ENCODE peak calls at places on chromosomes 7 and 10, in eight cellular contexts. One of them, this sample, is unnamed.

GRCh38 chr7:36937754-36938551 is 213.7 kb upstream of the AOAH start:
- DNase-seq in A549: no peak
- DNase-seq in lower leg skin: no peak
- DNase-seq in colonic mucosa: no peak
- DNase-seq in hepatocyte: no peak
- DNase-seq in heart right ventricle: no peak
- DNase-seq in neural progenitor cell: no peak
- DNase-seq in mammary epithelial cell: no peak
- DNase-seq in this sample: no peak

GRCh38 chr10:108388716-108389115 is 1224.2 kb upstream of the SORCS1 start:
- DNase-seq in A549: no peak
- DNase-seq in lower leg skin: no peak
- DNase-seq in colonic mucosa: no peak
- DNase-seq in hepatocyte: no peak
- DNase-seq in heart right ventricle: no peak
- DNase-seq in neural progenitor cell: no peak
- DNase-seq in mammary epithelial cell: no peak
- DNase-seq in this sample: no peak

GRCh38 chr10:97463363-97464132 is 17.6 kb downstream of the ZDHHC16 start:
- DNase-seq in A549: peak; percentile 62
- DNase-seq in lower leg skin: peak; percentile 43
- DNase-seq in colonic mucosa: peak; percentile 53
- DNase-seq in hepatocyte: peak; percentile 80
- DNase-seq in heart right ventricle: peak; percentile 44
- DNase-seq in neural progenitor cell: peak; percentile 68
- DNase-seq in mammary epithelial cell: peak; percentile 65
- DNase-seq in this sample: no peak

GRCh38 chr10:49398000-49398861 is 2.3 kb upstream of the DRGX start:
- DNase-seq in A549: peak; percentile 29
- DNase-seq in lower leg skin: no peak
- DNase-seq in colonic mucosa: peak; percentile 49
- DNase-seq in hepatocyte: peak; percentile 76
- DNase-seq in heart right ventricle: peak; percentile 61
- DNase-seq in neural progenitor cell: peak; percentile 88
- DNase-seq in mammary epithelial cell: peak; percentile 57
- DNase-seq in this sample: peak; percentile 86

GRCh38 chr7:135253851-135254815 is 20.5 kb downstream of the STRA8 start:
- DNase-seq in A549: peak; percentile 52
- DNase-seq in lower leg skin: peak; percentile 79
- DNase-seq in colonic mucosa: peak; percentile 46
- DNase-seq in hepatocyte: peak; percentile 32
- DNase-seq in heart right ventricle: peak; percentile 65
- DNase-seq in neural progenitor cell: no peak
- DNase-seq in mammary epithelial cell: peak; percentile 70
- DNase-seq in this sample: no peak

GRCh38 chr10:46556515-46557318 is at the start of gene GPRIN2:
- DNase-seq in A549: no peak
- DNase-seq in lower leg skin: no peak
- DNase-seq in colonic mucosa: peak; percentile 86
- DNase-seq in hepatocyte: peak; percentile 76
- DNase-seq in heart right ventricle: no peak
- DNase-seq in neural progenitor cell: peak; percentile 83
- DNase-seq in mammary epithelial cell: no peak
- DNase-seq in this sample: peak; percentile 87

GRCh38 chr10:56547163-56547562 is 186.1 kb upstream of the ZWINT start:
- DNase-seq in A549: no peak
- DNase-seq in lower leg skin: no peak
- DNase-seq in colonic mucosa: no peak
- DNase-seq in hepatocyte: no peak
- DNase-seq in heart right ventricle: no peak
- DNase-seq in neural progenitor cell: no peak
- DNase-seq in mammary epithelial cell: no peak
- DNase-seq in this sample: no peak

GRCh38 chr7:27883726-27884125 is 143.8 kb downstream of the TAX1BP1 start:
- DNase-seq in A549: no peak
- DNase-seq in lower leg skin: no peak
- DNase-seq in colonic mucosa: no peak
- DNase-seq in hepatocyte: no peak
- DNase-seq in heart right ventricle: no peak
- DNase-seq in neural progenitor cell: no peak
- DNase-seq in mammary epithelial cell: no peak
- DNase-seq in this sample: no peak

GRCh38 chr10:113094114-113094486 is 144.1 kb downstream of the TCF7L2 start:
- DNase-seq in A549: no peak
- DNase-seq in lower leg skin: no peak
- DNase-seq in colonic mucosa: no peak
- DNase-seq in hepatocyte: no peak
- DNase-seq in heart right ventricle: no peak
- DNase-seq in neural progenitor cell: no peak
- DNase-seq in mammary epithelial cell: peak; percentile 60
- DNase-seq in this sample: no peak

GRCh38 chr7:135342887-135343286 is 109.2 kb downstream of the STRA8 start:
- DNase-seq in A549: no peak
- DNase-seq in lower leg skin: no peak
- DNase-seq in colonic mucosa: no peak
- DNase-seq in hepatocyte: no peak
- DNase-seq in heart right ventricle: peak; percentile 77
- DNase-seq in neural progenitor cell: peak; percentile 26
- DNase-seq in mammary epithelial cell: no peak
- DNase-seq in this sample: no peak

GRCh38 chr7:114070246-114070645 is 151.4 kb upstream of the PPP1R3A start:
- DNase-seq in A549: no peak
- DNase-seq in lower leg skin: no peak
- DNase-seq in colonic mucosa: no peak
- DNase-seq in hepatocyte: no peak
- DNase-seq in heart right ventricle: no peak
- DNase-seq in neural progenitor cell: no peak
- DNase-seq in mammary epithelial cell: no peak
- DNase-seq in this sample: no peak

DNA sequence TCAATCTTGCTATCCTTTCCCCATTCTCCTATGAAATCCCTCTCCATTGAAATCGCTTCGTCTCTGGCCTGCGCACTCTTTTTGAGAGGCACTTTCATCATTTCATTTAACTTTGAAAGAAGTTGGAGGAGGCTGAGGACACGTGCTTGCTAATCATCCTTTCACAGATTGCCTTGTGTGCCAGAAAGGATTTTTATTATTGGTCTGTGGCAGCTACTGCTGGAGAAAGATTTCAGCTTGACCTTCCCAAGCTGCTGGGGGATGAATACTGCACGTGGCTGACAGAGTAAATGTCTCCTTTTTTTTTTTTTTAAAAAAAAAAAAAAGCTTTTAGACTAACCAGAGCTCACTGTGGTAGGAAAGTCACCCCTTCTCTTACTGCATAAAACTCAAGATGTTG is 44.2 kb upstream of the KCNIP2 start:
- DNase-seq in A549: no peak
- DNase-seq in lower leg skin: no peak
- DNase-seq in colonic mucosa: no peak
- DNase-seq in hepatocyte: no peak
- DNase-seq in heart right ventricle: no peak
- DNase-seq in neural progenitor cell: no peak
- DNase-seq in mammary epithelial cell: no peak
- DNase-seq in this sample: no peak
- TF ChIP-seq CTCF in A549: no peak
- TF ChIP-seq CTCF in lower leg skin: no peak
- TF ChIP-seq CTCF in colonic mucosa: no peak
- TF ChIP-seq CTCF in hepatocyte: no peak
- TF ChIP-seq CTCF in heart right ventricle: no peak
- TF ChIP-seq CTCF in neural progenitor cell: no peak
- TF ChIP-seq CTCF in mammary epithelial cell: no peak
- TF ChIP-seq CTCF in this sample: no peak

GRCh38 chr7:108525327-108525984 is 479 bp downstream of the PNPLA8 start:
- DNase-seq in A549: peak; percentile 66
- DNase-seq in lower leg skin: no peak
- DNase-seq in colonic mucosa: peak; percentile 84
- DNase-seq in hepatocyte: peak; percentile 85
- DNase-seq in heart right ventricle: no peak
- DNase-seq in neural progenitor cell: peak; percentile 92
- DNase-seq in mammary epithelial cell: peak; percentile 86
- DNase-seq in this sample: no peak

GRCh38 chr7:108525985-108526767 is at the start of gene PNPLA8:
- DNase-seq in A549: peak; percentile 99
- DNase-seq in lower leg skin: peak; percentile 100
- DNase-seq in colonic mucosa: peak; percentile 100
- DNase-seq in hepatocyte: peak; percentile 99
- DNase-seq in heart right ventricle: peak; percentile 100
- DNase-seq in neural progenitor cell: peak; percentile 99
- DNase-seq in mammary epithelial cell: peak; percentile 100
- DNase-seq in this sample: peak; percentile 100

GRCh38 chr7:108526768-108527017 is 758 bp upstream of the PNPLA8 start:
- DNase-seq in A549: no peak
- DNase-seq in lower leg skin: no peak
- DNase-seq in colonic mucosa: no peak
- DNase-seq in hepatocyte: no peak
- DNase-seq in heart right ventricle: no peak
- DNase-seq in neural progenitor cell: no peak
- DNase-seq in mammary epithelial cell: no peak
- DNase-seq in this sample: no peak

GRCh38 chr7:108528183-108528712 is 2.3 kb upstream of the PNPLA8 start:
- DNase-seq in A549: no peak
- DNase-seq in lower leg skin: no peak
- DNase-seq in colonic mucosa: peak; percentile 27
- DNase-seq in hepatocyte: no peak
- DNase-seq in heart right ventricle: no peak
- DNase-seq in neural progenitor cell: no peak
- DNase-seq in mammary epithelial cell: peak; percentile 89
- DNase-seq in this sample: no peak

GRCh38 chr7:108529341-108529740 is 3.4 kb upstream of the PNPLA8 start:
- DNase-seq in A549: no peak
- DNase-seq in lower leg skin: no peak
- DNase-seq in colonic mucosa: no peak
- DNase-seq in hepatocyte: no peak
- DNase-seq in heart right ventricle: no peak
- DNase-seq in neural progenitor cell: peak; percentile 43
- DNase-seq in mammary epithelial cell: no peak
- DNase-seq in this sample: no peak
- TF ChIP-seq CTCF in A549: no peak
- TF ChIP-seq CTCF in lower leg skin: no peak
- TF ChIP-seq CTCF in colonic mucosa: no peak
- TF ChIP-seq CTCF in hepatocyte: no peak
- TF ChIP-seq CTCF in heart right ventricle: no peak
- TF ChIP-seq CTCF in neural progenitor cell: no peak
- TF ChIP-seq CTCF in mammary epithelial cell: no peak
- TF ChIP-seq CTCF in this sample: no peak

GRCh38 chr10:29748109-29748650 is 113.4 kb upstream of the SVIL start:
- DNase-seq in A549: no peak
- DNase-seq in lower leg skin: no peak
- DNase-seq in colonic mucosa: no peak
- DNase-seq in hepatocyte: no peak
- DNase-seq in heart right ventricle: no peak
- DNase-seq in neural progenitor cell: no peak
- DNase-seq in mammary epithelial cell: no peak
- DNase-seq in this sample: peak; percentile 2
- TF ChIP-seq CTCF in A549: no peak
- TF ChIP-seq CTCF in lower leg skin: no peak
- TF ChIP-seq CTCF in colonic mucosa: no peak
- TF ChIP-seq CTCF in hepatocyte: no peak
- TF ChIP-seq CTCF in heart right ventricle: no peak
- TF ChIP-seq CTCF in neural progenitor cell: no peak
- TF ChIP-seq CTCF in mammary epithelial cell: no peak
- TF ChIP-seq CTCF in this sample: no peak

GRCh38 chr7:141221007-141221612 is 147.2 kb downstream of the TMEM178B start:
- DNase-seq in A549: peak; percentile 5
- DNase-seq in lower leg skin: no peak
- DNase-seq in colonic mucosa: no peak
- DNase-seq in hepatocyte: peak; percentile 37
- DNase-seq in heart right ventricle: no peak
- DNase-seq in neural progenitor cell: peak; percentile 66
- DNase-seq in mammary epithelial cell: no peak
- DNase-seq in this sample: no peak

GRCh38 chr7:141218941-141219340 is 145.1 kb downstream of the TMEM178B start:
- DNase-seq in A549: no peak
- DNase-seq in lower leg skin: no peak
- DNase-seq in colonic mucosa: no peak
- DNase-seq in hepatocyte: no peak
- DNase-seq in heart right ventricle: no peak
- DNase-seq in neural progenitor cell: no peak
- DNase-seq in mammary epithelial cell: no peak
- DNase-seq in this sample: no peak

GRCh38 chr7:141217938-141218337 is 144.1 kb downstream of the TMEM178B start:
- DNase-seq in A549: no peak
- DNase-seq in lower leg skin: no peak
- DNase-seq in colonic mucosa: no peak
- DNase-seq in hepatocyte: no peak
- DNase-seq in heart right ventricle: no peak
- DNase-seq in neural progenitor cell: no peak
- DNase-seq in mammary epithelial cell: no peak
- DNase-seq in this sample: no peak

GRCh38 chr7:141225916-141226618 is 152.2 kb downstream of the TMEM178B start:
- DNase-seq in A549: no peak
- DNase-seq in lower leg skin: no peak
- DNase-seq in colonic mucosa: no peak
- DNase-seq in hepatocyte: no peak
- DNase-seq in heart right ventricle: no peak
- DNase-seq in neural progenitor cell: no peak
- DNase-seq in mammary epithelial cell: peak; percentile 19
- DNase-seq in this sample: no peak

DNA sequence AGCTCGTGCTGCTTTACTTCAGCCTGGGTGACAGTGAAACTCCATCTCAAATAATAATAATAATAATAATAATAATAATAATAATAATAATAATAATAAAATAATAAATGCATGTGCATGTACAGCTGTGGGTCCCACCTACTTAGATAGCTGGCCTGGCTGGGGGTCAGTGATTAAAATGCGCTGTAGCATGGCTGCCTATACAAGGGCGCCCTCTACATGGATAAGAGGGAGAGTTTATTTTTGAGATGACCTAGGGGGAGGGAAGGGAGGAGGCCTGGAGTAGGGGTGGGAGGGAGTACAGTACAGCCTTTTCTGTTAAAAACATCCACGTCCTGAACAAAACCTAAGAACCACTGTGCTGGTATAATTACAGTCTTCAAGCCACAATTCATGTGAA is 146.4 kb downstream of the TMEM178B start:
- DNase-seq in A549: peak; percentile 13
- DNase-seq in lower leg skin: no peak
- DNase-seq in colonic mucosa: no peak
- DNase-seq in hepatocyte: no peak
- DNase-seq in heart right ventricle: no peak
- DNase-seq in neural progenitor cell: peak; percentile 64
- DNase-seq in mammary epithelial cell: no peak
- DNase-seq in this sample: no peak
- TF ChIP-seq CTCF in A549: peak; percentile 26
- TF ChIP-seq CTCF in lower leg skin: no peak
- TF ChIP-seq CTCF in colonic mucosa: no peak
- TF ChIP-seq CTCF in hepatocyte: peak; percentile 19
- TF ChIP-seq CTCF in heart right ventricle: peak; percentile 28
- TF ChIP-seq CTCF in neural progenitor cell: peak; percentile 66
- TF ChIP-seq CTCF in mammary epithelial cell: peak; percentile 57
- TF ChIP-seq CTCF in this sample: no peak

DNA sequence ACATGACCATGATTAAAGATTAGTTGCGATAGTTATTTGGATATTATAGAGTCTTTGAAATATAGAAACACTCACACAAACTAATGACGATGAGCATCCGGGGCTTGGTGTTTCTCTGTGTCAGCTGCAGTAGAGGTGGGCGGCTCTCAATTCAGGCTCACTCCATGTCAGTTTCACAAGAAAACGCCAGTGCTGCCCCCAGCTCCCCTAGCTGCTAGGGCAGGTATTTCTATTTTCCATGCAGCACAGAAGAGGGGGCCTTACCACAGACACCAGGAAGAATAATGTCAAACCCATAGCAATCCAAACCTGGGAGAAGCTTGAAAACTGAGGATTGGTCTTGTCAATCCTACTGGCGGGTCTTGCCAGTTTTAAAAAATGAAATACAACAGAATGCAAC is 197.1 kb downstream of the PHTF2 start:
- DNase-seq in A549: peak; percentile 21
- DNase-seq in lower leg skin: no peak
- DNase-seq in colonic mucosa: no peak
- DNase-seq in hepatocyte: no peak
- DNase-seq in heart right ventricle: no peak
- DNase-seq in neural progenitor cell: peak; percentile 55
- DNase-seq in mammary epithelial cell: no peak
- DNase-seq in this sample: no peak
- TF ChIP-seq CTCF in A549: no peak
- TF ChIP-seq CTCF in lower leg skin: no peak
- TF ChIP-seq CTCF in colonic mucosa: no peak
- TF ChIP-seq CTCF in hepatocyte: no peak
- TF ChIP-seq CTCF in heart right ventricle: no peak
- TF ChIP-seq CTCF in neural progenitor cell: peak; percentile 54
- TF ChIP-seq CTCF in mammary epithelial cell: no peak
- TF ChIP-seq CTCF in this sample: peak; percentile 23